ENCODE peak calls at places on chromosomes 4 and X, in seven cellular contexts. T, X, Q, E, A, Y and F are unnamed samples.

GRCh38 chrX:71941771-71942170 is 31.1 kb downstream of the NHSL2 start:
- DNase-seq in T (no peak), X (no peak), Q (no peak), E (peak), A (peak), Y (no peak), F (no peak)

GRCh38 chrX:84876876-84877275 is 126.8 kb upstream of the APOOL start:
- DNase-seq in T (no peak), X (no peak), Q (no peak), E (no peak), A (no peak), Y (no peak), F (no peak)

GRCh38 chr4:76589402-76589801 is 154.4 kb downstream of the SHROOM3 start:
- DNase-seq in T (no peak), X (no peak), Q (no peak), E (peak), A (peak), Y (no peak), F (no peak)

GRCh38 chrX:310621-311155 is 7.9 kb downstream of the GTPBP6 start:
- DNase-seq in T (no peak), X (no peak), Q (no peak), E (no peak), A (no peak), Y (no peak), F (no peak)

GRCh38 chr4:164212134-164212533 is 541.8 kb upstream of the SMIM31 start:
- DNase-seq in T (no peak), X (no peak), Q (no peak), E (no peak), A (no peak), Y (no peak), F (no peak)

GRCh38 chr4:2354760-2355159 is 63.7 kb downstream of the ZFYVE28 start:
- DNase-seq in T (no peak), X (no peak), Q (no peak), E (no peak), A (no peak), Y (no peak), F (no peak)

GRCh38 chr4:55321707-55322264 is 24.3 kb upstream of the SRD5A3 start:
- DNase-seq in T (peak), X (peak), Q (no peak), E (peak), A (peak), Y (peak), F (peak)

GRCh38 chrX:18701621-18702361 is 5.7 kb upstream of the PPEF1 start:
- DNase-seq in T (no peak), X (no peak), Q (no peak), E (peak), A (no peak), Y (no peak), F (no peak)

GRCh38 chr4:185535818-185536729 is 767 bp upstream of the PDLIM3 start:
- DNase-seq in T (no peak), X (no peak), Q (no peak), E (no peak), A (no peak), Y (no peak), F (no peak)

GRCh38 chr4:111937368-111937767 is 207.9 kb upstream of the FAM241A start:
- DNase-seq in T (no peak), X (no peak), Q (no peak), E (peak), A (peak), Y (no peak), F (no peak)

GRCh38 chrX:98028691-98029090 is 1145.0 kb downstream of the RPA4 start:
- DNase-seq in T (no peak), X (no peak), Q (no peak), E (no peak), A (no peak), Y (no peak), F (no peak)

GRCh38 chr4:154822775-154823174 is 41.7 kb downstream of the RBM46 start:
- DNase-seq in T (no peak), X (no peak), Q (no peak), E (peak), A (peak), Y (no peak), F (no peak)